ENCODE peak calls at places on chromosomes 12 and 14, in six cellular contexts. Q is lung, N is neural progenitor cell, K is upper lobe of right lung, P is fibroblast of lung, C is heart left ventricle. W is an unnamed sample.

GRCh38 chr14:105255021-105255507 is 6.7 kb downstream of the BTBD6 start:
- DNase-seq in N (no peak), C (no peak), Q (no peak), K (peak), P (peak), W (no peak)

GRCh38 chr12:19085090-19085489 is 44.4 kb upstream of the PLEKHA5 start:
- DNase-seq in C (no peak), K (no peak), Q (no peak), N (no peak), P (peak), W (no peak)

GRCh38 chr12:54294152-54294913 is 6.5 kb downstream of the NFE2 start:
- DNase-seq in K (peak), C (peak), N (peak), Q (peak), P (no peak), W (no peak)

GRCh38 chr12:50542448-50542847 is 37.7 kb downstream of the DIP2B start:
- DNase-seq in P (peak), N (no peak), Q (no peak), K (no peak), C (no peak), W (no peak)

GRCh38 chr12:1544991-1545700 is 49.2 kb downstream of the FBXL14 start:
- DNase-seq in Q (no peak), P (peak), N (no peak), C (no peak), K (no peak), W (peak)

GRCh38 chr12:119375619-119376018 is 41.1 kb downstream of the CCDC60 start:
- DNase-seq in N (no peak), P (no peak), C (no peak), Q (no peak), K (no peak), W (no peak)

GRCh38 chr12:99558113-99558512 is 89.4 kb upstream of the GARIN6 start:
- DNase-seq in K (no peak), N (no peak), C (no peak), P (no peak), Q (no peak), W (no peak)

GRCh38 chr14:64766430-64767151 is 62.4 kb downstream of the PLEKHG3 start:
- DNase-seq in P (no peak), C (no peak), Q (no peak), N (peak), K (no peak), W (no peak)

GRCh38 chr14:51006781-51007211 is 62.5 kb upstream of the PYGL start:
- DNase-seq in P (peak), N (no peak), Q (peak), C (no peak), K (no peak), W (peak)

GRCh38 chr12:90043264-90043663 is 334.6 kb upstream of the ATP2B1 start:
- DNase-seq in K (no peak), C (no peak), Q (no peak), N (no peak), P (peak), W (no peak)

GRCh38 chr14:31068235-31068634 is 42.1 kb upstream of the STRN3 start:
- DNase-seq in K (no peak), Q (no peak), P (no peak), N (no peak), C (no peak), W (no peak)

GRCh38 chr14:86057018-86057667 is 527.2 kb downstream of the FLRT2 start:
- DNase-seq in P (peak), C (no peak), N (peak), Q (no peak), K (no peak), W (peak)

GRCh38 chr12:106753526-106753925 is 21.0 kb upstream of the RIC8B start:
- DNase-seq in K (no peak), C (no peak), Q (no peak), N (no peak), P (no peak), W (no peak)

GRCh38 chr12:80778005-80778541 is 61.4 kb downstream of the MYF5 start:
- DNase-seq in Q (peak), P (peak), K (no peak), N (no peak), C (peak), W (peak)

GRCh38 chr12:115818973-115819372 is 458.5 kb downstream of the MED13L start:
- DNase-seq in K (no peak), C (no peak), P (no peak), N (no peak), Q (no peak), W (no peak)

DNA sequence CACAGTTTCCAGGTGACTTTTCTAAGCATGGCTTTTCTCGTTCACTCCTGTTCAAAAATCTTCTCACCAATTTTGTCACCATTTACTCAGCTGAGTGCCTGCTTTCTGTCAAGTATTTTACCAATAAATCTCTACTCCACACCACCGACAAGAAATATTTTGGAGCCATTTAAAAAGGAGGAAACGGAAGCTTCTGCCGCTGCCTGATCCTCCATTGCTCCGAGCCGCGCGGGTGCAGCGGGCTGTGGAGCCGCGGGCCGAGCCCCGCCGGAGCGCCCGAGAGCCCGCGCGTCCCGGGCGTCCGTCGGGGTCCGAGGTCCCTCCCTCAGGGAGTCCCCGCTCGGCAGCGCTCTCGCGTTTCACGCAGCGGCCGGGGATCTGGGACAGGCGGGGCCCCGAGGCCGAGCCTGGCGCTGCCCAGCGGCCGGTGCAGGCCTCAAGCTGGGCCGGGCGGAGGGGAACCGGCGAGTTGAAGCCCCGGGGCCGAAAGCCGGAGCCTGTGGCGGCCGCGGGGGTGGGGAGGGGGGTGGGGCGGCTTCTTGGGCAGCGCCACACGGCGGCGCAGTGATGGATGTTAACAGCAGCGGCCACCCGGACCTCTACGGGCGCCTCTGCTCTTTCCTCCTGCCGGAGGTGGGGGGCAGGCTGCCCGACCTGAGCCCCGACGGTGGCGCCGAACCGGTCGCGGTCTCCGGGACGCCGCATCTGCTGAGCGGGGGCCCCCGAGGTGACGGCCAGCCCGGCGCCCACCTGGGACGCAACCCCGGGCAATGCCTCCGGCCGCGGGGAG is 1.1 kb upstream of the HEBP1 start:
- DNase-seq in P (peak), N (peak), K (peak), Q (peak), C (peak), W (peak)
- TF ChIP-seq CTCF in P (peak), N (peak), K (peak), Q (no peak), C (peak), W (peak)

GRCh38 chr14:101808020-101808641 is 46.6 kb downstream of the PPP2R5C start:
- DNase-seq in P (no peak), N (peak), Q (no peak), C (no peak), K (no peak), W (no peak)
- TF ChIP-seq CTCF in P (no peak), N (peak), Q (no peak), C (no peak), K (no peak), W (no peak)

GRCh38 chr14:94373708-94374107 is 14.7 kb downstream of the SERPINA1 start:
- DNase-seq in N (no peak), Q (no peak), P (peak), C (no peak), K (no peak), W (no peak)

GRCh38 chr14:94370524-94370910 is 17.9 kb downstream of the SERPINA1 start:
- DNase-seq in Q (no peak), K (peak), N (no peak), C (no peak), P (no peak), W (no peak)

GRCh38 chr14:94368956-94369355 is 19.4 kb downstream of the SERPINA1 start:
- DNase-seq in P (no peak), Q (no peak), C (no peak), K (no peak), N (no peak), W (no peak)

GRCh38 chr14:94374749-94375148 is 13.7 kb downstream of the SERPINA1 start:
- DNase-seq in Q (no peak), C (no peak), K (no peak), P (no peak), N (no peak), W (no peak)

DNA sequence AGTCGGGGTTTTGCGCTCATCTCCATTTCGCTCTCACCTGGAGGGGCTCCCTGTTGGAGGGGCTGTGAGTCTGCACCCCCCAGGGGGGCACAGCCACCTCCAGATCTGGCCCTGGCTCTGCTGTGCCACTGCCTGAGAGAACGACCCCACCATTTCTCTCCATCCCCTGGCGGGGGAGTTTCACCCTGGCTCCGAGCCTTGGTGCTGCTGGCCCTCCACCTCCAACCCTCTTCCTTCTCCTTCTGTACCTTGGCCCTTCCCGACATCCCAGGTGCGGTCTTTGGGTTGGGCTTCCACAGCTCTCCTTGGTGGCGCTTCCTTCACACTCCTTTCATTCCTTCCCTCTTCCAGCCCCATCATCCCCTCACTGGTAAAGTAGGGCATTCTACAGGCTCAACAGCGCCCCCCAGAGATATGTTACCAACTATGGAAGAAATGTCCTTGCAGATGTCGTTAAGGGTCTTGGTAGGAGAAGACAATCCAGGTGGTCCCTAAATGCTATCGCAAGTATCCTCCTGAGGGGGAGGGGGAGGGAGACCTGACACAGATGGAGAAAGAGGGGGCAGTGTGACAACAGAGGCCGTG is 16.3 kb downstream of the SERPINA1 start:
- DNase-seq in Q (no peak), K (no peak), P (no peak), N (peak), C (no peak), W (no peak)
- TF ChIP-seq CTCF in Q (no peak), K (no peak), P (no peak), N (peak), C (no peak), W (peak)

GRCh38 chr14:49670475-49670874 is 17.5 kb downstream of the POLE2 start:
- DNase-seq in K (no peak), C (no peak), P (no peak), Q (no peak), N (no peak), W (no peak)
- TF ChIP-seq CTCF in K (no peak), C (no peak), P (no peak), Q (no peak), N (no peak), W (no peak)